ENCODE peak calls at places on chromosome 14, in eight cellular contexts. I is effector CD8-positive, alpha-beta T cell; Q is NCI-H524; S is NCI-H1694 treated with DMSO at 0.1 percent for 48 hours; T is activated CD8-positive, alpha-beta memory T cell treated with anti-CD3 and anti-CD28 coated beads, Interleukin-2, amount 50 U/mL, for 48 hours; W is occipital lobe; E is activated naive CD8-positive, alpha-beta T cell treated with anti-CD3 and anti-CD28 coated beads, Interleukin-2, amount 50 U/mL, for 24 hours; V is left ventricle myocardium inferior. G is an unnamed sample.

GRCh38 chr14:68042002-68042401 is 222.4 kb downstream of the RAD51B start:
- DNase-seq in I (no peak), Q (no peak), S (no peak), T (no peak), W (no peak), E (no peak), V (no peak), G (no peak)

GRCh38 chr14:91245029-91245428 is 525 bp upstream of the GPR68 start:
- DNase-seq in I (peak), Q (no peak), S (no peak), T (peak), W (no peak), E (peak), V (no peak), G (no peak)

GRCh38 chr14:50875359-50876090 is 3.7 kb downstream of the ABHD12B start:
- DNase-seq in I (peak), Q (no peak), S (no peak), T (peak), W (no peak), E (peak), V (no peak), G (no peak)

GRCh38 chr14:100822921-100823320 is 3.0 kb upstream of the MEG3 start:
- DNase-seq in I (no peak), Q (no peak), S (peak), T (no peak), W (no peak), E (no peak), V (no peak), G (no peak)

GRCh38 chr14:34220311-34220710 is 241.7 kb downstream of the SPTSSA start:
- DNase-seq in I (no peak), Q (no peak), S (no peak), T (no peak), W (no peak), E (no peak), V (no peak), G (no peak)

GRCh38 chr14:22555573-22556011 is 33.4 kb downstream of the DAD1 start:
- DNase-seq in I (peak), Q (no peak), S (no peak), T (peak), W (no peak), E (peak), V (no peak), G (no peak)

GRCh38 chr14:73025544-73025943 is 1.4 kb downstream of the ZFYVE1 start:
- DNase-seq in I (no peak), Q (no peak), S (no peak), T (no peak), W (no peak), E (no peak), V (no peak), G (no peak)

GRCh38 chr14:64303471-64303917 is 9.3 kb upstream of the ESR2 start:
- DNase-seq in I (no peak), Q (peak), S (peak), T (no peak), W (no peak), E (no peak), V (no peak), G (peak)

GRCh38 chr14:105061428-105062047 is 3.7 kb downstream of the GPR132 start:
- DNase-seq in I (no peak), Q (no peak), S (no peak), T (peak), W (no peak), E (peak), V (peak), G (no peak)

GRCh38 chr14:31166271-31166561 is 41.4 kb downstream of the HECTD1 start:
- DNase-seq in I (no peak), Q (no peak), S (no peak), T (no peak), W (no peak), E (no peak), V (no peak), G (no peak)

GRCh38 chr14:67999290-67999689 is 179.7 kb downstream of the RAD51B start:
- DNase-seq in I (no peak), Q (no peak), S (no peak), T (no peak), W (no peak), E (no peak), V (no peak), G (no peak)

GRCh38 chr14:72270341-72270740 is 338.1 kb downstream of the RGS6 start:
- DNase-seq in I (no peak), Q (no peak), S (no peak), T (no peak), W (peak), E (no peak), V (no peak), G (no peak)